ENCODE peak calls at places on chromosomes 3 and 15, in nine cellular contexts. E, G, V, B, F, R, K, O and L are unnamed samples.

GRCh38 chr15:53586815-53587214 is 172.6 kb downstream of the WDR72 start:
- DNase-seq in E (no peak), G (peak), V (peak), B (no peak), F (peak), R (no peak), K (no peak), O (peak), L (no peak)

GRCh38 chr3:42701371-42702065 is 1.1 kb downstream of the HHATL start:
- DNase-seq in E (no peak), G (peak), V (peak), B (no peak), F (peak), R (peak), K (peak), O (peak), L (no peak)

GRCh38 chr15:52785672-52786406 is 4.3 kb downstream of the ONECUT1 start:
- DNase-seq in E (no peak), G (peak), V (no peak), B (no peak), F (no peak), R (no peak), K (no peak), O (no peak), L (no peak)

GRCh38 chr3:40054568-40055222 is 245.3 kb downstream of the MYRIP start:
- DNase-seq in E (no peak), G (no peak), V (no peak), B (no peak), F (no peak), R (no peak), K (no peak), O (no peak), L (no peak)

GRCh38 chr3:194925614-194926013 is 239.9 kb downstream of the FAM43A start:
- DNase-seq in E (no peak), G (no peak), V (no peak), B (no peak), F (no peak), R (no peak), K (no peak), O (no peak), L (no peak)

GRCh38 chr3:16085884-16086608 is 88.4 kb upstream of the GALNT15 start:
- DNase-seq in E (no peak), G (peak), V (no peak), B (peak), F (no peak), R (peak), K (no peak), O (no peak), L (peak)

GRCh38 chr15:25192651-25193050 is 237.9 kb downstream of the SNRPN start:
- DNase-seq in E (no peak), G (no peak), V (no peak), B (no peak), F (no peak), R (no peak), K (no peak), O (no peak), L (no peak)

GRCh38 chr3:127411083-127411727 is 123.4 kb upstream of the PRR20G start:
- DNase-seq in E (no peak), G (no peak), V (no peak), B (no peak), F (no peak), R (no peak), K (peak), O (peak), L (no peak)

GRCh38 chr15:33344111-33344510 is 33.3 kb downstream of the RYR3 start:
- DNase-seq in E (no peak), G (no peak), V (no peak), B (no peak), F (no peak), R (no peak), K (no peak), O (no peak), L (no peak)

GRCh38 chr3:149377408-149378111 is at the start of gene TM4SF1:
- DNase-seq in E (no peak), G (peak), V (no peak), B (peak), F (peak), R (peak), K (no peak), O (peak), L (peak)

GRCh38 chr3:95725770-95726169 is 1088.6 kb upstream of the EPHA6 start:
- DNase-seq in E (no peak), G (no peak), V (no peak), B (no peak), F (no peak), R (no peak), K (no peak), O (no peak), L (no peak)

GRCh38 chr3:183182732-183183610 is 20.4 kb upstream of the LAMP3 start:
- DNase-seq in E (no peak), G (no peak), V (no peak), B (no peak), F (no peak), R (no peak), K (no peak), O (no peak), L (no peak)

GRCh38 chr3:71874618-71875017 is 89.7 kb upstream of the PROK2 start:
- DNase-seq in E (no peak), G (no peak), V (no peak), B (no peak), F (no peak), R (no peak), K (no peak), O (no peak), L (no peak)

GRCh38 chr3:141530133-141530768 is 43.4 kb downstream of the RASA2 start:
- DNase-seq in E (no peak), G (no peak), V (peak), B (no peak), F (peak), R (no peak), K (no peak), O (no peak), L (no peak)

GRCh38 chr3:119643094-119643493 is 17.3 kb downstream of the POPDC2 start:
- DNase-seq in E (no peak), G (no peak), V (no peak), B (no peak), F (no peak), R (no peak), K (no peak), O (no peak), L (no peak)

GRCh38 chr3:168850109-168850508 is 754.4 kb upstream of the GOLIM4 start:
- DNase-seq in E (no peak), G (no peak), V (no peak), B (no peak), F (no peak), R (no peak), K (no peak), O (no peak), L (no peak)

GRCh38 chr3:60514085-60514649 is 737.1 kb downstream of the FHIT start:
- DNase-seq in E (no peak), G (no peak), V (no peak), B (no peak), F (no peak), R (no peak), K (no peak), O (no peak), L (no peak)

GRCh38 chr3:136818191-136818850 is 605 bp upstream of the SLC35G2 start:
- DNase-seq in E (no peak), G (peak), V (peak), B (no peak), F (peak), R (peak), K (no peak), O (peak), L (no peak)

GRCh38 chr3:137468446-137468845 is 295.7 kb upstream of the SOX14 start:
- DNase-seq in E (no peak), G (no peak), V (no peak), B (no peak), F (no peak), R (no peak), K (no peak), O (no peak), L (no peak)

DNA sequence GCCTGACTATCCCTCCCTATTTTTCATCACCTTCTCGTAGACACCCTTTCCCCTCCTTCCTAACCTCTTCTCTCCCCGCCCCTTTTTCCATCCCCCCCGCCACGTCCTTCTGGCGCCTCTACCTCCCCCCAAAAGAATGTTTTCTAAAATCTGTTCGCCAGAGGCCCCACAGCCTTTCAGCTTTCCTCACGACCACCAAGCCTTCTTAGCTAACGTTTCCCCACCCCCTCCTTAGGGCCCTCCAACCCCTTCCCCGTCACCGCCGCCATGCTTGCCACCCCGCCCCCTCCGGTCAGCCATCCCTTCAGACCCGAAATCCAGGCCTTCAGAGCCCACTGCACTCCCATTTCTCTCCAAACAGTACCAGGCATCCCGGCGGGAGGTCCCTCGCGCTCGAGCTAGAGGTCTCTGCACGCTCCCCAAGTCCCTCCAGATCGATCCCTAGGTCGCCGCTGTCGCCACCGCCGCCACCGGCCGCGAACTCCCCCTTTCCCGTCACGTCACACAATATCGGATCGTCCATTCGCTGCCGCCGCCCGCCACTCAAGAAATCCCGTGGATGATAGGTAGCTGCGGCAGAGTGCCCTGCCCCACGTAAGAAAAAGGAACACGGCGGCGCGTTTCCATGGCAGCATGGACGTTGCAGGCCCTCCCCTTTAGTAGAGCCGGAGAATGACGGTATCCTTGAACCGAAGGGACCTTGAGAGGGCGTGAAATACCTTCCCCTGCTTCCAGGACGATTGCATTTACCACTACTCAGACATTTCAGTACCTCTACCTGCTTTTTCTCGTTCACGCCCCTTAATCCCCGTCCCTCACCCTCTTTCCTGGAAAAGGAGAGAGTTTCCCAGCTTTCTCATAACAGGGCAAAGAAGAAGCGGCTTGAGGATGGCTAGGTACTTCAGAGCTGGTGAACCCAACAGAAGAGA is at the start of gene TP53BP1:
- DNase-seq in E (peak), G (peak), V (peak), B (peak), F (peak), R (peak), K (peak), O (peak), L (peak)
- TF ChIP-seq POLR2A in E (no peak), G (peak), V (peak), B (no peak), F (peak), R (no peak), K (no peak), O (peak), L (peak)

DNA sequence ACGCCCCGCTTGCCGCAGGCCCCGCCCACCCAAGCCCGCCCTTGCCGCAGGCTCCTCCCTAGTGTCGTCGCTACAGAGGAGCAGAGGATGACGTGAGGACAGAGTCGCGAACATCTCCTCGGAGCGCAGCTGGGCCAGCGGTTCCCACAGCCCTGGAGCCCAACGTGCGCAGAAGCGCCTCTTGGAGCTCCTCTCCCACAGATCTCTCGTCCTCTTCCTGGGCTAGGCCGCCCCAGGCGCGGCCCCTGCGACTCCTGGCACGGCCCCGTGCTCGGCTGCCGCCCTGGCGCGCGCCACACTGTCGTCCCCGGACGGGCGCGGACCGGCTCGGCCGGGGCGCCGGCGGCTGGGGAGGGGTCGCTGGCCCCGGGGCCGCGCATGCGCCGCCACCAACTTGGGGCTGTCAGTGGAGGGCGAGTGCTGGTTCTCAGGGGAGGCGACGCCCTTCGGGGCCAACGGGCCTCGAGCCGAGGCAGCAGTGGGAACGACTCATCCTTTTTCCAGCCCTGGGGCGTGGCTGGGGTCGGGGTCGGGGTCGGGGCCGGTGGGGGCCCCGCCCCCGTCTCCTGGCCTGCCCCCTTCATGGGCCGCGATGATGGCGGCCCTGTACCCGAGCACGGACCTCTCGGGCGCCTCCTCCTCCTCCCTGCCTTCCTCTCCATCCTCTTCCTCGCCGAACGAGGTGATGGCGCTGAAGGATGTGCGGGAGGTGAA is at the start of gene TRPC1:
- DNase-seq in E (peak), G (peak), V (peak), B (peak), F (peak), R (peak), K (peak), O (peak), L (peak)
- TF ChIP-seq POLR2A in E (peak), G (peak), V (peak), B (no peak), F (peak), R (peak), K (no peak), O (peak), L (peak)

DNA sequence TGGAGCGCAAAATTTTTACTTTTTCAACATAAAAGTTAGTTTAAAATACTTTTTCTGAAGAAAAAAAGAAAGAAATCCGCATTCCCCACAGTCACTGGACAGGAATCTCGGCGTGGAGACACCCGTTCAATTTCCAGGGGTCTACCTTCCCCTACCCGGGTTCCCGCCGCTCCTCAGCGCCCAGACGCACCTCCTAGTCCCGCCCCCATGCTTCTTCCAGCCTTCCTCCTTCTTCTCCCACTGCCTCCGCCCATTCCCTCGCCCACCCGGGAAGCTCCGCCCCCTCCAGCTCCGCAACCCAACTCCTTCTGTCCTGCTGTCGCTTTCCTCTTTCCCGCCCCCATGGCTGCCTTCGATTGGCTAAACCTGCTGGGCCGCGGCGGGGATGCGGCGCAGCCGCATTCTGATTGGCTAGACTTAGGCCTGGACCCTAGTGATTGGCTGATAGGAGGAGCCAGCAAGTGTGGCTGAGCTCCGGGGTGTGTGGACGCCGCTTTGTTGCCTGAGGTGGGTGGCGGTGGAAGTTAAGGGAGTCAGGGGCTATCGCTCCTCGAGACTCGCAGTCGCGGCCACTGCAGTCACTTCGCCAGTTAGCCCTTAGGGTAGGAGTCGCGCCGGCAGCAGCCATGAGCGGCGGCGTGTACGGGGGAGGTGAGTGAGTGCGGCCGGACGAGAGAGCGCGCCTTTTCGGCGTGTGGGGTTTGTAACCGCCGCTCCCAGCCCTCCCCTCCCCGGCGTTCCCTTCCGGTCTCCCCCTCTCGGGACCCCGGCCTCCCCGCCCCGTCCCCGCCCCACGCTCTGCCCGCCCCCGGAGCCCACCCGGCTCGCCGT is at the start of gene ACTL6A:
- DNase-seq in E (peak), G (peak), V (peak), B (peak), F (peak), R (peak), K (peak), O (peak), L (peak)
- TF ChIP-seq POLR2A in E (peak), G (peak), V (peak), B (peak), F (peak), R (no peak), K (peak), O (peak), L (peak)

GRCh38 chr3:57596495-57597239 is 477 bp downstream of the ARF4 start:
- DNase-seq in E (peak), G (peak), V (peak), B (peak), F (peak), R (peak), K (peak), O (peak), L (peak)
- TF ChIP-seq POLR2A in E (peak), G (no peak), V (no peak), B (no peak), F (peak), R (no peak), K (no peak), O (no peak), L (no peak)

GRCh38 chr15:28265334-28266019 is 56.5 kb downstream of the HERC2 start:
- DNase-seq in E (no peak), G (no peak), V (no peak), B (no peak), F (no peak), R (no peak), K (peak), O (no peak), L (no peak)

GRCh38 chr15:28264166-28264565 is 57.8 kb downstream of the HERC2 start:
- DNase-seq in E (no peak), G (no peak), V (no peak), B (no peak), F (no peak), R (no peak), K (no peak), O (no peak), L (no peak)

GRCh38 chr15:28269097-28269496 is 52.9 kb downstream of the HERC2 start:
- DNase-seq in E (no peak), G (peak), V (no peak), B (no peak), F (no peak), R (peak), K (no peak), O (no peak), L (no peak)

GRCh38 chr15:28271697-28272250 is 50.2 kb downstream of the HERC2 start:
- DNase-seq in E (no peak), G (peak), V (no peak), B (no peak), F (no peak), R (no peak), K (no peak), O (no peak), L (no peak)

GRCh38 chr15:28267727-28268126 is 54.3 kb downstream of the HERC2 start:
- DNase-seq in E (no peak), G (no peak), V (no peak), B (no peak), F (no peak), R (no peak), K (no peak), O (no peak), L (no peak)
- TF ChIP-seq POLR2A in E (no peak), G (no peak), V (no peak), B (no peak), F (no peak), R (no peak), K (no peak), O (no peak), L (no peak)

DNA sequence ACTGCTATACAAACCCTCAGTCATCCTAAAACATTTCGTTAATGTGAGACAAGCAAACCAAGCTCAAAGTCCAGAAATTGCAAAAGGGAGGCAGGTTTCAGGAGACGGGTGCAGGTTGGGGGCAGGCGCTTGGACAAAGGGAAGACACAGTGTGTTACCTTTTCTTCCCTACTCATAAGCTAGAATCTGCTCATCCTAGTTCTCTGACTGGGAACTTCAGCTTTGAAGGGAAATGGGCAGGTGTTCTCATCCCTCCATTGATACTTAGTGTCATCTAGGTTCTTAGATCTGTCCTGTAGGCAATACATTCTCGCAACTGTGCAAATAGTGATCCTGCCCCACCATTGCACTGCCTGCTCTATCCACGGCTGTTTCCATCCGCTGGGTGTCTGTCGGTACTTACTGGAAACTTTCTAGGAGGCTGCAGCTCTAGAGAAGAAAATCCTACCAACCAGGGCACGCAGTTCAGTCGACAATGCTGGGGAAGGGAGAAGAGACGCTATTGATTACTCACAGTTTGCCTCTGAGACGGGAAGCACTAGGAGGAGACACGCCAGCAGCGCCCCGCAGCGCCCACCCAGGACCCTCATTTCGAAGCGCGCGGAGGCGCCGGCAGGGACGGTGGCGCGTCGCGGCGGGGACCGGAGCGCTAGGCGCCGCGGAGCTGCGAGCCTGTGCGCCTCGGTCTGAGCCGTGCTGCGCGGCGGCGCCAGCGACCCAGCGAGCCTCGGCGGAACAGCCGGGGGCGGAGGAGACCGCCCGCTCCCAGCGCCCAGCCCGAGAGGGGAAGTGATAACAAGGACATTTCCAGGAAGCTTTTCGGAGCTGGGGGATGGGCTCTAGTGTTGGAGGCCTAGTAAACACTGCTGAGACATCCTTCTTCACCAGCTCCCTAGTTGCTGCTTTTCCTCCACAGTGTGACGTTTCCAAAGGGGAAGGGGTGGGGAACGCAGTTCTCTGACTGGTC is at the start of gene PROS1:
- DNase-seq in E (peak), G (peak), V (peak), B (peak), F (peak), R (peak), K (peak), O (peak), L (peak)
- TF ChIP-seq POLR2A in E (peak), G (peak), V (no peak), B (no peak), F (peak), R (no peak), K (no peak), O (no peak), L (peak)

GRCh38 chr15:75353604-75354003 is 6.8 kb downstream of the NEIL1 start:
- DNase-seq in E (no peak), G (no peak), V (no peak), B (no peak), F (no peak), R (no peak), K (no peak), O (no peak), L (no peak)
- TF ChIP-seq POLR2A in E (no peak), G (no peak), V (no peak), B (no peak), F (no peak), R (no peak), K (no peak), O (no peak), L (no peak)

GRCh38 chr3:134481166-134481565 is 4.6 kb downstream of the ANAPC13 start:
- DNase-seq in E (no peak), G (no peak), V (no peak), B (no peak), F (no peak), R (no peak), K (no peak), O (no peak), L (no peak)

GRCh38 chr3:134482622-134483021 is 3.2 kb downstream of the ANAPC13 start:
- DNase-seq in E (no peak), G (no peak), V (no peak), B (no peak), F (no peak), R (no peak), K (no peak), O (no peak), L (no peak)

GRCh38 chr3:134485075-134485536 is 679 bp downstream of the ANAPC13 start:
- DNase-seq in E (no peak), G (peak), V (no peak), B (no peak), F (peak), R (peak), K (no peak), O (peak), L (no peak)

GRCh38 chr3:134485620-134486576 is at the start of the genes ANAPC13 and CEP63:
- DNase-seq in E (peak), G (peak), V (peak), B (peak), F (peak), R (peak), K (peak), O (peak), L (peak)

GRCh38 chr3:134483195-134483890 is 2.4 kb downstream of the ANAPC13 start:
- DNase-seq in E (no peak), G (no peak), V (no peak), B (no peak), F (no peak), R (no peak), K (no peak), O (no peak), L (no peak)
- TF ChIP-seq POLR2A in E (no peak), G (no peak), V (no peak), B (no peak), F (no peak), R (no peak), K (no peak), O (no peak), L (no peak)